ENCODE peak calls at places on chromosomes 11 and 22, in five cellular contexts. H is HepG2, I is H1, G is GM12878, C is K562. U is an unnamed sample.

GRCh38 chr11:130124096-130124495 is 35.5 kb upstream of the ST14 start:
- DNase-seq in H (peak; percentile 97), I (no peak), G (no peak), C (no peak), U (no peak)

GRCh38 chr11:35367491-35367890 is 51.9 kb downstream of the SLC1A2 start:
- DNase-seq in H (no peak), I (no peak), G (no peak), C (no peak), U (no peak)

GRCh38 chr11:118120793-118121192 is 31.8 kb downstream of the SCN4B start:
- DNase-seq in H (no peak), I (no peak), G (no peak), C (no peak), U (no peak)

GRCh38 chr22:18068991-18069390 is 8.8 kb upstream of the PEX26 start:
- DNase-seq in H (no peak), I (no peak), G (no peak), C (no peak), U (no peak)

GRCh38 chr22:35399114-35399677 is 744 bp upstream of the MCM5 start:
- DNase-seq in H (no peak), I (no peak), G (no peak), C (no peak), U (no peak)

GRCh38 chr22:37485006-37485713 is 1.0 kb downstream of the MFNG start:
- DNase-seq in H (no peak), I (no peak), G (no peak), C (no peak), U (no peak)

GRCh38 chr11:68271781-68272608 is at the start of gene C11orf24:
- DNase-seq in H (peak; percentile 84), I (peak; percentile 77), G (peak; percentile 82), C (peak; percentile 98), U (peak; percentile 93)

GRCh38 chr11:4480577-4481539 is 1.6 kb upstream of the OR52K1 start:
- DNase-seq in H (no peak), I (no peak), G (no peak), C (no peak), U (no peak)

GRCh38 chr11:130580372-130580771 is 131.9 kb downstream of the ADAMTS15 start:
- DNase-seq in H (no peak), I (peak; percentile 59), G (no peak), C (no peak), U (no peak)

GRCh38 chr11:60377737-60378136 is 595 bp upstream of the MS4A7 start:
- DNase-seq in H (no peak), I (no peak), G (peak; percentile 85), C (no peak), U (no peak)

GRCh38 chr11:111663820-111664219 is 61.6 kb downstream of the SIK2 start:
- DNase-seq in H (no peak), I (no peak), G (no peak), C (no peak), U (no peak)

GRCh38 chr11:11844272-11844671 is 2.5 kb downstream of the USP47 start:
- DNase-seq in H (no peak), I (no peak), G (no peak), C (no peak), U (no peak)
- TF ChIP-seq ATF2 in H (no peak), I (no peak), G (no peak), C (no peak), U (no peak)

GRCh38 chr11:72760543-72761400 is 8.6 kb upstream of the ARAP1 start:
- DNase-seq in H (no peak), I (no peak), G (no peak), C (no peak), U (no peak)
- TF ChIP-seq ATF2 in H (no peak), I (no peak), G (no peak), C (no peak), U (no peak)

DNA sequence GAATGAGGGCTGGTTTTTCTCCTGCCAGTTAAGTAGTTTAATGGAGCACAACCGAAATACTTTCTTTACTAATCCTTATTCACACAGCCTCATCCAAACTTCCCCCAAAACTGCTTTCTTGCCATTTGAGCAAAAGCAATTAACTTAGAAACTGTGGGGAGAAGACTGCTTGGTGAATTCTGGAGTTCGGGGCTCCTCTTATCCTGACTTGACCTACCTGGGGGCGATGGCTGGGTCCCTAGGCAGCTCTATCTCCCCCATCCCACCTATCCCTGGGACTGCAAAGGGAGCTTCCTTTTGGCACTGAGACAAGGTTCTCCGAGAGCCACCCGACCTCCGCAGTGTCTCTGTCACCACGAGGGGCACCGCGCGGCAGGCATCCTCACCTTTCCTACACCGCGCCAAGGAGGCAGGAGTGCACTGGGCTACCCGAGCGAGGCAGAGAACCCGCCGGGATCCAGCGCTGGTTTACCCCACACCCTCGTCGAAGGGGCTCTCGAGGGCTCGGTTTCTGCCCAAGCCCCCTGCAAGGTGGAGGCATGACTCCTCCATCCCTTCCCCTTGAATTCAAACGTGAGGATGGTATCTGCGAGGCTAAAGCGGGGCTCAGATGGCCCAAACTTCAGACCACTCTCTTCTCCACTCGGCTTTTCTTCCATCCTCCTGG is 731 bp downstream of the DESI1 start:
- DNase-seq in H (peak; percentile 49), I (no peak), G (no peak), C (no peak), U (peak; percentile 54)
- TF ChIP-seq ATF2 in H (no peak), I (no peak), G (no peak), C (no peak), U (no peak)

GRCh38 chr22:24208012-24208749 is 26.9 kb downstream of the SUSD2 start:
- DNase-seq in H (peak; percentile 92), I (no peak), G (no peak), C (no peak), U (no peak)
- TF ChIP-seq ATF2 in H (peak; percentile 23), I (no peak), G (no peak), C (no peak), U (no peak)

DNA sequence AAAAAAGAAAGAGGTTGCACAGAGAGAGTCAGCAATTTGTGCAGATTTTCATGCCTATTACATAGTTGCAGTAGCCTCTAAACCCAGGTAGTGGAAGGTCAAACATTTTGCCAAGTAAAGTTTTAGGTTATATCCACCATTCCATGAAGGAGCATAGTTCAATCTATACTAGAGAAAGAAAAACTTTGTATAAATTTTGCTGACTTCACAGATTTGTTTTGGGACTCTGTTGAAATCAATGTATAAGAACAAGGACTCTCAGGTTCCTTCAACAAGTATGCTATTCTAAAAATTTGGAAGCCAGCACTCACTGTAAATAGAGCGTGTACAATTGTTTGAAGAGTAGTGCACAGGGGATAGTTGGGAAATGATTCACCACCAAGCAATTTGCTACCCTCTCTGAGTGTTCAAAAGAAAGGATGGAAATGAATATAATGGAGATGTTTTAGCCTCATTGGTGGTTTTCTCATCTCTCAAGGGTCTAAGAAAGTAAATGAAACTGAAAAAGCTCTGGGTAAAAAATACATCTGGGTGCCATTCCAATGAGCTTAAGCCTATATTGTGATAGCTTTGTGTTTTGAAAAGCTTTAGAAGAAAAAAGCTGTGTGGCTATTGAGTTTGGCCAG is 508.4 kb upstream of the LUZP2 start:
- DNase-seq in H (peak; percentile 41), I (no peak), G (no peak), C (no peak), U (no peak)
- TF ChIP-seq ATF2 in H (no peak), I (no peak), G (no peak), C (no peak), U (no peak)

DNA sequence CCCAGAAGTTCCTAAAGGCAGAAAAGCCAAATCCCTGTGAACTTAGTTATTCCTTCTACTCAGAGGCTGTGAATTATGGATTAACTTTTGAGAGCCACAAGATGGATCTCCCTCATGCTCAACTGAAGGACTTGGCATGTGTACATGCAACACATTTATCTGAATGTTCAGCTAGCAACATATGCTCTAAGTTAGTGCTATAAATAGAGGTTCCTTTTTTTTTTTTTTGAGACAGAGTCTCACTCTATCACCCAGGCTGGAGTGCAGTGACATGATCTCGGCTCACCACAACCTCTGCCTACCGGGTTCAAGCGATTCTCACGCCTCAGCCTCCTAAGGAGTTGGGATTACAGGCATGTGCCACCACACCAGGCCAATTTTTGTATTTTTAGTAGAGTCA is 40.1 kb downstream of the EIF4ENIF1 start:
- DNase-seq in H (no peak), I (no peak), G (no peak), C (no peak), U (no peak)
- TF ChIP-seq ATF2 in H (no peak), I (no peak), G (no peak), C (no peak), U (no peak)

DNA sequence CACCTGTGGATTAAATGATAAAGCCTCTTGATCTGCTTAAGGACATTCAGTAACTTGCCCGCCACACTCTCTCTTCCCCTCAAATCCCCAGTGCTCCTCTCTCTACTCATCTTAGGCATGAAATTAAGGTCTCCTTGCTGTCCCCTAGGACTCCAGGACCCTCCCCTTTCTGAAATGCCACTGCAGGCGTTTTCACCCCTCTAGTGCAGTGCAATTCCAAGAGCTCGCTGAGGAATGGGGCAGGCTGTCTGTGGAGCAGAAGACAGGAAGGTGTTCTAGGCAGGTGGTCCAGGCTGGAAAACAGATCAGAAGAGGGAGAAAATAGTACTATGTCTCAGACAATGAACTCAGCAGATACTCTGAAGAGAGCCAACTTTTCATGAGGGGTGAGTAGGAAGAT is 55.8 kb upstream of the ARHGAP42 start:
- DNase-seq in H (no peak), I (no peak), G (no peak), C (no peak), U (no peak)
- TF ChIP-seq ATF2 in H (no peak), I (no peak), G (no peak), C (no peak), U (no peak)

DNA sequence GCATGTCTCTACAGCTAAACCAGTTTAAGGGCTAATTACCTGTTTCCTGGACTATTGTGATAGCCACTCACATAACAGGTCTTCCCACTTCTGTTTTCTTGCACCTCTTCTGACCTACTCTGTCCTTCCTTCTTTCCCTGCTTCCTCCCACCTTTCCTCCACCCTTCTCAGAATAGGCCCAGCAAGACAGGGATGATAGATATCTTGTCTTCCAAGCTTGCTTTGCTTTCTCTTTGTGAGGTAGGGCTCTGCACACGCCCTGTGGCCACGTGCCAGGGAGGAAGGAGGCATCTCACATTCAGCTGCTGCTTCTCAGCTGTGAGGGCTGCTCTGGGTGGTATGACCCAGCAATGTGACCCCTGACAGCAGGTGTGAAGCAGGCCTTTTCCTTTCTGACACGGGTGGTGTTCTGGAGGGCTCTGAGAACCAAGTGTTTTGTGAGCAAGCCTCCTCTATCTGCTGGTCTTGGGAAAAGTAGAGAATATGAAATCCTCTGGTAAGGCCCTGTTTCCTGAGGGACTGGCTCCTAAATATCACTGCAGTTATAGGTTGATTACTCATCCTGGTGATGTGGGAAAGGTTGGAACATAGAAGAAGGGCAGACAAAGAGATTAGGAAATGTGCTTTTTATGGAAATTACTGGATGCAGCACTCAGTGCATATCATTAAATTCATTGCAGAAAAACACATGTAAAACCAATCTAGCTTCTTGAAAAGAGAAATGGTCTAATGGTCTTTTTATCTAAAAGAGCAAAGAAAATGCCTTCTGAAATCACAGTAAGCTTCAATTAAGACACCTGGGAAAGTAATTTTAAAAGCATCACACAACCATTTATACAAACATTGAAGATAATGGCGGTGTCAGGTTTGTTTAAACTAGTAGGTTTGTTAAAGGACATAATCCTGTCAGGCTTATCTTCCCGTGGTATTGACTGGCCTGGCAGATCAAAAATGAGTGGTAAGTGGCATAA is 8.5 kb downstream of the AMOTL1 start:
- DNase-seq in H (no peak), I (no peak), G (no peak), C (no peak), U (no peak)
- TF ChIP-seq ATF2 in H (no peak), I (no peak), G (no peak), C (no peak), U (no peak)